ENCODE peak calls at places on chromosome 15, in five cellular contexts. One of them, this sample, is unnamed.

GRCh38 chr15:71301958-71302621 is 186.8 kb downstream of the THSD4 start:
- DNase-seq in neural progenitor cell: no peak
- DNase-seq in pancreas: no peak
- DNase-seq in IMR-90: peak
- DNase-seq in esophagus squamous epithelium: no peak
- DNase-seq in this sample: no peak

GRCh38 chr15:56844463-56844862 is 74.0 kb upstream of the TCF12 start:
- DNase-seq in neural progenitor cell: no peak
- DNase-seq in pancreas: no peak
- DNase-seq in IMR-90: no peak
- DNase-seq in esophagus squamous epithelium: no peak
- DNase-seq in this sample: no peak

GRCh38 chr15:95327661-95328060 is 1002.8 kb upstream of the NR2F2 start:
- DNase-seq in neural progenitor cell: peak
- DNase-seq in pancreas: no peak
- DNase-seq in IMR-90: no peak
- DNase-seq in esophagus squamous epithelium: no peak
- DNase-seq in this sample: no peak

GRCh38 chr15:43748376-43748775 is 2.1 kb downstream of the PDIA3 start:
- DNase-seq in neural progenitor cell: no peak
- DNase-seq in pancreas: no peak
- DNase-seq in IMR-90: peak
- DNase-seq in esophagus squamous epithelium: no peak
- DNase-seq in this sample: no peak

GRCh38 chr15:82810863-82811421 is 1.5 kb downstream of the WHAMM start:
- DNase-seq in neural progenitor cell: no peak
- DNase-seq in pancreas: no peak
- DNase-seq in IMR-90: no peak
- DNase-seq in esophagus squamous epithelium: no peak
- DNase-seq in this sample: peak

GRCh38 chr15:89042387-89042786 is 45.9 kb upstream of the ABHD2 start:
- DNase-seq in neural progenitor cell: no peak
- DNase-seq in pancreas: no peak
- DNase-seq in IMR-90: no peak
- DNase-seq in esophagus squamous epithelium: no peak
- DNase-seq in this sample: no peak

GRCh38 chr15:39125904-39126303 is 455.0 kb upstream of the THBS1 start:
- DNase-seq in neural progenitor cell: peak
- DNase-seq in pancreas: no peak
- DNase-seq in IMR-90: peak
- DNase-seq in esophagus squamous epithelium: no peak
- DNase-seq in this sample: peak

GRCh38 chr15:96285306-96285705 is 45.2 kb upstream of the NR2F2 start:
- DNase-seq in neural progenitor cell: no peak
- DNase-seq in pancreas: no peak
- DNase-seq in IMR-90: peak
- DNase-seq in esophagus squamous epithelium: no peak
- DNase-seq in this sample: no peak

GRCh38 chr15:93282808-93283207 is 193.8 kb upstream of the RGMA start:
- DNase-seq in neural progenitor cell: no peak
- DNase-seq in pancreas: no peak
- DNase-seq in IMR-90: no peak
- DNase-seq in esophagus squamous epithelium: no peak
- DNase-seq in this sample: no peak

GRCh38 chr15:73571346-73571745 is 61.8 kb downstream of the NPTN start:
- DNase-seq in neural progenitor cell: no peak
- DNase-seq in pancreas: peak
- DNase-seq in IMR-90: no peak
- DNase-seq in esophagus squamous epithelium: no peak
- DNase-seq in this sample: no peak

GRCh38 chr15:28123408-28124023 is 24.4 kb upstream of the OCA2 start:
- DNase-seq in neural progenitor cell: peak
- DNase-seq in pancreas: peak
- DNase-seq in IMR-90: peak
- DNase-seq in esophagus squamous epithelium: no peak
- DNase-seq in this sample: peak

GRCh38 chr15:50107591-50108408 is 11.2 kb downstream of the ATP8B4 start:
- DNase-seq in neural progenitor cell: no peak
- DNase-seq in pancreas: no peak
- DNase-seq in IMR-90: no peak
- DNase-seq in esophagus squamous epithelium: no peak
- DNase-seq in this sample: peak

GRCh38 chr15:36403351-36403750 is 176.1 kb upstream of the CDIN1 start:
- DNase-seq in neural progenitor cell: peak
- DNase-seq in pancreas: no peak
- DNase-seq in IMR-90: no peak
- DNase-seq in esophagus squamous epithelium: no peak
- DNase-seq in this sample: no peak

GRCh38 chr15:71708741-71709140 is 101.6 kb upstream of the NR2E3 start:
- DNase-seq in neural progenitor cell: no peak
- DNase-seq in pancreas: no peak
- DNase-seq in IMR-90: peak
- DNase-seq in esophagus squamous epithelium: no peak
- DNase-seq in this sample: no peak

GRCh38 chr15:70604671-70605070 is 158.7 kb downstream of the UACA start:
- DNase-seq in neural progenitor cell: peak
- DNase-seq in pancreas: no peak
- DNase-seq in IMR-90: peak
- DNase-seq in esophagus squamous epithelium: no peak
- DNase-seq in this sample: no peak

GRCh38 chr15:48800811-48801460 is 9.9 kb downstream of the CEP152 start:
- DNase-seq in neural progenitor cell: no peak
- DNase-seq in pancreas: no peak
- DNase-seq in IMR-90: peak
- DNase-seq in esophagus squamous epithelium: no peak
- DNase-seq in this sample: no peak

GRCh38 chr15:100133981-100134711 is 207.6 kb downstream of the ADAMTS17 start:
- DNase-seq in neural progenitor cell: no peak
- DNase-seq in pancreas: no peak
- DNase-seq in IMR-90: no peak
- DNase-seq in esophagus squamous epithelium: no peak
- DNase-seq in this sample: no peak

GRCh38 chr15:83959477-83959876 is 276.1 kb upstream of the GOLGA6L4 start:
- DNase-seq in neural progenitor cell: no peak
- DNase-seq in pancreas: no peak
- DNase-seq in IMR-90: no peak
- DNase-seq in esophagus squamous epithelium: no peak
- DNase-seq in this sample: no peak

GRCh38 chr15:45088801-45089711 is 24.9 kb downstream of the DUOX2 start:
- DNase-seq in neural progenitor cell: no peak
- DNase-seq in pancreas: no peak
- DNase-seq in IMR-90: no peak
- DNase-seq in esophagus squamous epithelium: no peak
- DNase-seq in this sample: no peak

GRCh38 chr15:73950479-73951043 is 24.3 kb downstream of the LOXL1 start:
- DNase-seq in neural progenitor cell: no peak
- DNase-seq in pancreas: no peak
- DNase-seq in IMR-90: no peak
- DNase-seq in esophagus squamous epithelium: no peak
- DNase-seq in this sample: no peak

GRCh38 chr15:45121706-45122417 is 7.7 kb downstream of the DUOXA2 start:
- DNase-seq in neural progenitor cell: no peak
- DNase-seq in pancreas: no peak
- DNase-seq in IMR-90: peak
- DNase-seq in esophagus squamous epithelium: no peak
- DNase-seq in this sample: no peak

GRCh38 chr15:41899854-41900442 is 6.1 kb upstream of the SPTBN5 start:
- DNase-seq in neural progenitor cell: no peak
- DNase-seq in pancreas: no peak
- DNase-seq in IMR-90: no peak
- DNase-seq in esophagus squamous epithelium: no peak
- DNase-seq in this sample: no peak

GRCh38 chr15:67018451-67018850 is 47.0 kb upstream of the SMAD3 start:
- DNase-seq in neural progenitor cell: no peak
- DNase-seq in pancreas: no peak
- DNase-seq in IMR-90: no peak
- DNase-seq in esophagus squamous epithelium: no peak
- DNase-seq in this sample: no peak

GRCh38 chr15:73388256-73388781 is 19.6 kb upstream of the HCN4 start:
- DNase-seq in neural progenitor cell: no peak
- DNase-seq in pancreas: peak
- DNase-seq in IMR-90: peak
- DNase-seq in esophagus squamous epithelium: no peak
- DNase-seq in this sample: no peak

GRCh38 chr15:59448871-59449270 is 10.9 kb downstream of the FAM81A start:
- DNase-seq in neural progenitor cell: no peak
- DNase-seq in pancreas: no peak
- DNase-seq in IMR-90: no peak
- DNase-seq in esophagus squamous epithelium: no peak
- DNase-seq in this sample: no peak

GRCh38 chr15:60038111-60038521 is 34.0 kb downstream of the FOXB1 start:
- DNase-seq in neural progenitor cell: peak
- DNase-seq in pancreas: no peak
- DNase-seq in IMR-90: no peak
- DNase-seq in esophagus squamous epithelium: no peak
- DNase-seq in this sample: no peak

GRCh38 chr15:75307778-75308390 is 25.2 kb downstream of the GOLGA6D start:
- DNase-seq in neural progenitor cell: peak
- DNase-seq in pancreas: peak
- DNase-seq in IMR-90: no peak
- DNase-seq in esophagus squamous epithelium: no peak
- DNase-seq in this sample: peak
- TF ChIP-seq CTCF in neural progenitor cell: peak
- TF ChIP-seq CTCF in pancreas: peak
- TF ChIP-seq CTCF in IMR-90: peak
- TF ChIP-seq CTCF in esophagus squamous epithelium: peak
- TF ChIP-seq CTCF in this sample: peak

GRCh38 chr15:52256366-52256765 is 39.2 kb downstream of the MYO5C start:
- DNase-seq in neural progenitor cell: peak
- DNase-seq in pancreas: peak
- DNase-seq in IMR-90: peak
- DNase-seq in esophagus squamous epithelium: peak
- DNase-seq in this sample: peak
- TF ChIP-seq CTCF in neural progenitor cell: peak
- TF ChIP-seq CTCF in pancreas: peak
- TF ChIP-seq CTCF in IMR-90: peak
- TF ChIP-seq CTCF in esophagus squamous epithelium: peak
- TF ChIP-seq CTCF in this sample: peak

DNA sequence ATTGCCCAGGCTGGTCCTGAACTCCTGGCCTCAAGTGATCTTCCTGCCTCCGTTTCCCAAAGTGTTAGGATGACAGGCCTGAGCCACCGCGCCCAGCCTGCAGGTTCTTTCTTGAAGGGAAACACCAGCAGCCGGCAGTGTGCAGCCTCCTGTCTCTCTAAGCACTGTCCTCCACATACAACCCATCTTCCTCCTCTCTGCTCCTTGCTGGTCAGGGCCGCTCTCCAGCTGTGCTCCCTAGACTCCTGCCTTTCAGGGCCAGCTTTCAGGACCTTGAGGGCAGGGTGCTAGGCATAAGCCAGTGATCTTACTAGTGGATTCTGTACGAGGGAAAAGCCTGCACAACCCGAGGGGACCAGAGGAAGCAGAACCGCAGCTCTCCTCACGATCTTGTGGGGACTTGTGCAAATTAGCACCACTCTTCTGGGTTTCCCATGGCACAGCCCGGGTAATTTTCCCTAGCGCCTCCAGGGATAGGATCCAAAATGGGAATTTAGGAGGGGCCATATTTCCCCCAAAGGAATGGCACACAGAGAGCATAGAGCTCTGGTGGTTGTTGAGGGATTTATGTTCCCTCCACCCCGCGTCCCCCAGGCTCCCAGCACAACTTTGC is 18.2 kb upstream of the CORO2B start:
- DNase-seq in neural progenitor cell: no peak
- DNase-seq in pancreas: no peak
- DNase-seq in IMR-90: no peak
- DNase-seq in esophagus squamous epithelium: no peak
- DNase-seq in this sample: no peak
- TF ChIP-seq CTCF in neural progenitor cell: no peak
- TF ChIP-seq CTCF in pancreas: no peak
- TF ChIP-seq CTCF in IMR-90: no peak
- TF ChIP-seq CTCF in esophagus squamous epithelium: no peak
- TF ChIP-seq CTCF in this sample: no peak

DNA sequence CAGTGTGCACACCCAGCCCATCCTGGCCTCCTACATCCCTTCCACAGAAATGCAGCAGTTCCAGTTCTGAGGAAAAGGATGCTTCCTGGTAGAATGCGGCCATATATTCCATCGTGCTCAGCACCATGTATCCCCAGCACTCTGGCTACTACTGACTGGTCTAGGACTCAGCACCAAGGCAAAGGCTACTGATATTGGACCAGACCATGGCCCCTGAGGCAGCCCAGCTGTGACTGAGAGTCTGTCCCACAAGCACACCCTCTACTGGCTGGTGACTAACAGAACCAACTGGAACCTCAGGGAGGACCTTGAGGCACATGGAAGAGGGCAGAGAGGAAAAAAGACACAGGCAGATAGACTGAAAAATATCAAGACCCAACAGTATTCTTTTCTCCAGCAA is 30.0 kb downstream of the TARS3 start:
- DNase-seq in neural progenitor cell: no peak
- DNase-seq in pancreas: no peak
- DNase-seq in IMR-90: no peak
- DNase-seq in esophagus squamous epithelium: no peak
- DNase-seq in this sample: no peak
- TF ChIP-seq CTCF in neural progenitor cell: peak
- TF ChIP-seq CTCF in pancreas: no peak
- TF ChIP-seq CTCF in IMR-90: no peak
- TF ChIP-seq CTCF in esophagus squamous epithelium: no peak
- TF ChIP-seq CTCF in this sample: no peak

DNA sequence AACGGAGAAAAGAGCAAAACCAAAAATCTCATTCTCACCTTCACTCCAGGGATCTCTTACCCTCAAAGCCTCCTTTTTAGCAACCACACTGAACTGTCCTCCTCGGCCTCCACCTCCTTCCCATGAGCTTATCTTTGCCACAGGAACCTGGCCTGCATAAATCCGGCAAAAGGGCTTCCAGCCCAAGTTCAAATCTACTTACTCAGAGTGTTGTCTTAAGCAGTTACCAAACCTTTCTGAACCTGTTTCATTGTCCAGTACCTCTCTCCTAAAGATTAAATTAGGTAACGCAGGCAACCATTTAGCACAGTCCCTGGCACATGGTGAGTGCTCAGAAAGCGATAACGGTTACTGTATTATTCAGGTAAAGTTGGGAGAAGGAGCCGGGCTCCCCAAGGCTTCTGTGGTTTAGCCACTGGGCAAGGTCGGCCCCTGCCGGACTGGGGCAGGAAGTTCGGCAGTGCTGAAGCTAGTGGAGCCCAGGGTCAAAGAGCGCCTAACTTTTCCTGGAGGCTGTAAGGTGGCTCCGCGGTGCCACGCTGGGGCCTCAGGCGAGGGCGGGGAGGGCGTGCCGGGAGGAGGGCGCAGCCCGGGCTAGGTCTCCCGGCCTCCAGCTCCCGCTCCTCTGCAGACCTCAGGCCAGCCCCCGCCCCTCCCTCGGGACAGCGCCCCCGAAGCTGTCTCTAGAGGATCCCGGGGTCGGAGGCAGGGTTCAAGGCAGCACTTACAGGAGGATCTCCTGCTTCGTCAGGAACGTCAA is 620 bp downstream of the CIB1 start:
- DNase-seq in neural progenitor cell: peak
- DNase-seq in pancreas: peak
- DNase-seq in IMR-90: peak
- DNase-seq in esophagus squamous epithelium: peak
- DNase-seq in this sample: peak
- TF ChIP-seq CTCF in neural progenitor cell: peak
- TF ChIP-seq CTCF in pancreas: peak
- TF ChIP-seq CTCF in IMR-90: peak
- TF ChIP-seq CTCF in esophagus squamous epithelium: peak
- TF ChIP-seq CTCF in this sample: peak

GRCh38 chr15:25900426-25900825 is 37.3 kb upstream of the ATP10A start:
- DNase-seq in neural progenitor cell: no peak
- DNase-seq in pancreas: no peak
- DNase-seq in IMR-90: no peak
- DNase-seq in esophagus squamous epithelium: no peak
- DNase-seq in this sample: no peak
- TF ChIP-seq CTCF in neural progenitor cell: no peak
- TF ChIP-seq CTCF in pancreas: no peak
- TF ChIP-seq CTCF in IMR-90: no peak
- TF ChIP-seq CTCF in esophagus squamous epithelium: no peak
- TF ChIP-seq CTCF in this sample: no peak